ENCODE peak calls at places on chromosomes 5 and 9, in eight cellular contexts. C is stomach, Q is GM12878, O is upper lobe of left lung, I is GM12891, W is GM12892, X is HepG2, B is breast epithelium. G is an unnamed sample.
A peak's percentile ranks its signal among the peaks of the same experiment; 100 is the strongest.

GRCh38 chr9:128152133-128152780 is 3.0 kb downstream of the LCN2 start:
- DNase-seq in X (no peak), Q (no peak), W (peak; percentile 1), B (no peak), I (peak; percentile 7), C (no peak), O (no peak), G (no peak)

GRCh38 chr5:138542120-138542955 is 698 bp downstream of the ETF1 start:
- DNase-seq in W (peak; percentile 10), B (no peak), Q (no peak), X (no peak), O (no peak), I (no peak), C (peak; percentile 27), G (peak; percentile 77)

GRCh38 chr9:134227451-134228411 is 63.4 kb upstream of the RNU6ATAC start:
- DNase-seq in O (no peak), I (no peak), C (no peak), X (no peak), Q (no peak), W (no peak), B (no peak), G (no peak)

GRCh38 chr9:91255327-91255726 is 106.4 kb downstream of the AUH start:
- DNase-seq in Q (no peak), I (no peak), B (no peak), X (no peak), W (no peak), C (no peak), O (no peak), G (no peak)

GRCh38 chr9:123408313-123409266 is 52.6 kb downstream of the CRB2 start:
- DNase-seq in B (no peak), O (no peak), W (no peak), X (no peak), Q (no peak), C (no peak), I (no peak), G (no peak)

GRCh38 chr9:136664000-136664798 is 1.5 kb downstream of the EGFL7 start:
- DNase-seq in X (no peak), O (peak; percentile 67), C (no peak), I (no peak), W (no peak), B (no peak), Q (no peak), G (no peak)

GRCh38 chr9:125486109-125486508 is 220.9 kb downstream of the MAPKAP1 start:
- DNase-seq in Q (no peak), B (no peak), X (peak; percentile 71), C (no peak), W (no peak), O (no peak), I (no peak), G (no peak)

GRCh38 chr9:91900057-91900816 is 49.8 kb downstream of the ROR2 start:
- DNase-seq in W (no peak), B (no peak), C (no peak), I (no peak), X (no peak), O (peak; percentile 82), Q (no peak), G (peak; percentile 88)

GRCh38 chr5:54518146-54519082 is 855 bp downstream of the SNX18 start:
- DNase-seq in Q (no peak), B (peak; percentile 58), C (peak; percentile 70), O (peak; percentile 93), W (peak; percentile 35), X (no peak), I (peak; percentile 40), G (peak; percentile 75)

GRCh38 chr9:137506274-137506673 is 43.9 kb downstream of the PNPLA7 start:
- DNase-seq in B (no peak), Q (no peak), X (no peak), O (no peak), W (no peak), I (no peak), C (peak; percentile 71), G (peak; percentile 42)

GRCh38 chr9:121317737-121318630 is 50.0 kb downstream of the GSN start:
- DNase-seq in X (no peak), O (no peak), I (no peak), C (peak; percentile 79), Q (no peak), B (no peak), W (no peak), G (no peak)

GRCh38 chr9:135890896-135891631 is 16.3 kb downstream of the CAMSAP1 start:
- DNase-seq in X (no peak), W (no peak), C (peak; percentile 8), I (no peak), O (no peak), B (no peak), Q (no peak), G (no peak)

GRCh38 chr5:150073086-150073625 is 13.2 kb downstream of the CSF1R start:
- DNase-seq in O (no peak), C (peak; percentile 15), W (no peak), X (no peak), I (no peak), Q (no peak), B (no peak), G (no peak)
- TF ChIP-seq POLR2AphosphoS5 in O (no peak), C (no peak), W (no peak), X (no peak), I (no peak), Q (no peak), B (no peak), G (no peak)

GRCh38 chr5:126778675-126779403 is 1.9 kb downstream of the LMNB1 start:
- DNase-seq in C (no peak), O (no peak), X (no peak), Q (no peak), W (no peak), I (no peak), B (no peak), G (no peak)

GRCh38 chr5:126780165-126780827 is 3.4 kb downstream of the LMNB1 start:
- DNase-seq in I (no peak), Q (no peak), X (peak; percentile 63), W (no peak), O (no peak), C (peak; percentile 38), B (no peak), G (no peak)

GRCh38 chr5:126777974-126778674 is 1.2 kb downstream of the LMNB1 start:
- DNase-seq in I (peak; percentile 63), O (peak; percentile 95), Q (peak; percentile 89), W (peak; percentile 66), X (peak; percentile 89), C (peak; percentile 82), B (peak; percentile 61), G (peak; percentile 92)

GRCh38 chr5:126777257-126777973 is 479 bp downstream of the LMNB1 start:
- DNase-seq in B (peak; percentile 53), O (peak; percentile 94), X (peak; percentile 9), I (no peak), W (no peak), C (peak; percentile 65), Q (no peak), G (peak; percentile 70)

GRCh38 chr5:126776499-126777256 is at the start of gene LMNB1:
- DNase-seq in Q (peak; percentile 83), O (peak; percentile 99), B (peak; percentile 91), I (peak; percentile 79), W (peak; percentile 75), X (peak; percentile 92), C (peak; percentile 94), G (peak; percentile 97)
- TF ChIP-seq POLR2A in Q (peak; percentile 70), O (peak; percentile 20), B (no peak), I (peak; percentile 80), W (peak; percentile 73), X (peak; percentile 78), C (no peak), G (no peak)

GRCh38 chr9:72552356-72552755 is 30.9 kb downstream of the TMC1 start:
- DNase-seq in O (no peak), W (no peak), C (no peak), X (no peak), Q (no peak), B (no peak), I (no peak), G (no peak)

GRCh38 chr9:72554221-72554641 is 32.8 kb downstream of the TMC1 start:
- DNase-seq in O (no peak), C (no peak), I (no peak), W (no peak), B (no peak), X (peak; percentile 73), Q (no peak), G (no peak)

GRCh38 chr9:72560086-72560485 is 38.7 kb downstream of the TMC1 start:
- DNase-seq in W (no peak), C (no peak), B (no peak), O (no peak), Q (no peak), I (no peak), X (no peak), G (no peak)

DNA sequence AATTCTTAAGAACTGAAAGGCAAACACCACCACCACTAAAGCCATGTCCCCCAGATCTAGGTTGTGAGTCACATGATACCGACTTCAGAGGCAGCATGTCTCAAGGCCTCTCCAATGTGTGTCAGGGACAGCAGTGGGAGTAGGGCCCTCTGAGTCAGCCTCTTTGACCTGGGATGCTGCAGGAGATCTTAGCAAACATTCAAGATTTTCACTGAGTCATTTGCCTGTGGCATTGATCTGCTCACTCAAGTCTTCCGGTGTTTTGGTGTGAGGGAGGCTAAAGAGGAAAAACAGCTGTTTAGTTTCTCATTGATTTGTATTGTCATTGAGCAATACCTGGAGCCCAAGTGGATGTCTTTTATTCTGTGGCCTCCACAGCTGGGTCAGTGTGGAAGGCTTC is 36.1 kb downstream of the TMC1 start:
- DNase-seq in Q (no peak), O (no peak), W (no peak), I (no peak), B (no peak), C (no peak), X (peak; percentile 59), G (peak; percentile 78)
- TF ChIP-seq POLR2AphosphoS5 in Q (no peak), O (peak; percentile 65), W (no peak), I (no peak), B (peak; percentile 55), C (no peak), X (no peak), G (peak; percentile 37)

DNA sequence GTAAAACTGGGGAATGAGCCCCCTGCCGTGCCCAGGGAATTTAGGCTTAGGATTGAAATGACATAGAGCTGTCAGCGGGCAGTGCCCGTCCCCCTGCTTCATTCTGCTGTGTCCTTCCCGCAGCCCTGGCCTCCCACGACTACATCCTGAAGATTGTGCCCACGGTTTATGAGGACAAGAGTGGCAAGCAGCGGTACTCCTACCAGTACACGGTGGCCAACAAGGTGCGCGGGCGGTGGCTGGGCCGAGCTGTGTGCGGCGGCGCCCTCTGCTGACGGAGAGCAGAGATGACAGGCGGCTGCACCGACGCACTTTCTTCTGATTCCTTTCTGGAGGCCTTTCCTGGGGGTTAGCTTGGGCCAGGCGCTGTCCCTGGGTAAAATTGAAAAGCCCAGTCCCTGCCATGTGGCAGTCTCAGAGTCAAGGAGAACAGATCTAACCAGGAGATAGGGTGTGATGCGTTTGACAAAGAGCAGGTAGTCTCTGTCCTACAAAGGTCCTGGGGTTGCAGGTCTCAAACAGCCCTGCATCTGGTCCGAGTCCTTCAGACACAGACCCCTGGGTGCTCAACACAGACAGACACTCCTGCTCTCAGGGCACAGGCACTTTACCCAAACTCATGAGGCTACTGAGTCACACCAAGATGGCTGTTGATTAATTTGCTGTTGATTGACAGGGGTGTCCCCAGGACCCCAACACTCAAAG is 26.8 kb upstream of the RPL26L1 start:
- DNase-seq in C (peak; percentile 86), I (peak; percentile 72), B (peak; percentile 81), W (peak; percentile 80), X (peak; percentile 23), Q (no peak), O (peak; percentile 94), G (peak; percentile 91)
- TF ChIP-seq POLR2A in C (no peak), I (no peak), B (no peak), W (no peak), X (no peak), Q (no peak), O (no peak), G (no peak)

G was measured in sigmoid colon.